ENCODE peak calls at places on chromosomes 13 and 19, in five cellular contexts. O is NCI-H1048, B is kidney epithelial cell, G is WTC11, R is IMR-90. X is an unnamed sample.

GRCh38 chr13:31044658-31045620 is 112.5 kb downstream of the TEX26 start:
- DNase-seq in G (no peak), R (no peak), O (no peak), B (no peak), X (no peak)

GRCh38 chr19:32866564-32867265 is 2.9 kb downstream of the SLC7A9 start:
- DNase-seq in G (no peak), R (no peak), B (no peak), O (no peak), X (no peak)

GRCh38 chr13:37869506-37869755 is 141 bp downstream of the TRPC4 start:
- DNase-seq in G (no peak), O (no peak), R (no peak), B (no peak), X (no peak)

GRCh38 chr13:73809561-73809960 is 324.6 kb downstream of the KLF12 start:
- DNase-seq in R (peak; percentile 87), G (no peak), O (no peak), B (peak; percentile 39), X (no peak)

GRCh38 chr19:46714523-46715106 is 2.3 kb downstream of the PRKD2 start:
- DNase-seq in B (no peak), G (no peak), R (no peak), O (no peak), X (no peak)

GRCh38 chr13:25752957-25753540 is 298.8 kb downstream of the SHISA2 start:
- DNase-seq in B (no peak), R (peak; percentile 36), O (no peak), G (no peak), X (no peak)

GRCh38 chr13:102905905-102906304 is 60.1 kb downstream of the ERCC5 start:
- DNase-seq in G (no peak), B (no peak), R (no peak), O (no peak), X (no peak)

GRCh38 chr13:48069573-48069972 is 25.3 kb downstream of the MED4 start:
- DNase-seq in O (no peak), B (no peak), R (no peak), G (no peak), X (no peak)

GRCh38 chr19:18313398-18313797 is 9.5 kb downstream of the LSM4 start:
- DNase-seq in B (no peak), G (no peak), R (no peak), O (no peak), X (no peak)

GRCh38 chr13:112702341-112702982 is 12.6 kb downstream of the ATP11A start:
- DNase-seq in R (no peak), B (no peak), G (peak; percentile 29), O (no peak), X (no peak)

GRCh38 chr19:44741841-44742352 is 6.6 kb upstream of the BCL3 start:
- DNase-seq in R (peak; percentile 100), G (no peak), B (peak; percentile 99), O (no peak), X (no peak)

GRCh38 chr19:50465986-50466771 is 10.1 kb upstream of the EMC10 start:
- DNase-seq in R (no peak), G (peak; percentile 82), O (no peak), B (no peak), X (no peak)

GRCh38 chr13:31207630-31208549 is 8.1 kb downstream of the B3GLCT start:
- DNase-seq in O (no peak), B (no peak), R (peak; percentile 73), G (no peak), X (no peak)

GRCh38 chr19:55146078-55146647 is 2.8 kb downstream of the TNNT1 start:
- DNase-seq in B (no peak), R (no peak), G (peak; percentile 79), O (peak; percentile 35), X (peak; percentile 79)

GRCh38 chr13:76764429-76764828 is 121.8 kb downstream of the KCTD12 start:
- DNase-seq in R (peak; percentile 10), B (no peak), G (no peak), O (no peak), X (no peak)

GRCh38 chr13:110037925-110038573 is 251.7 kb upstream of the IRS2 start:
- DNase-seq in R (no peak), B (no peak), G (no peak), O (no peak), X (no peak)

GRCh38 chr19:6475321-6476108 is 6.1 kb downstream of the DENND1C start:
- DNase-seq in O (no peak), G (peak; percentile 56), B (no peak), R (no peak), X (no peak)